ENCODE peak calls at places on chromosomes 7 and 10, in four cellular contexts. S is A549, N is IMR-90, J is K562. X is an unnamed sample.

GRCh38 chr7:28706607-28707006 is 251.5 kb downstream of the TRIL start:
- DNase-seq in N (no peak), J (no peak), S (no peak), X (no peak)

GRCh38 chr7:155002411-155003214 is at the start of gene PAXIP1:
- DNase-seq in S (peak), J (peak), N (peak), X (no peak)

GRCh38 chr10:11612004-11613001 is 853 bp upstream of the USP6NL start:
- DNase-seq in S (no peak), J (peak), N (no peak), X (no peak)

GRCh38 chr10:17088118-17088806 is 41.3 kb downstream of the CUBN start:
- DNase-seq in J (no peak), N (peak), S (peak), X (no peak)

GRCh38 chr10:70671229-70671588 is 1.1 kb upstream of the ADAMTS14 start:
- DNase-seq in J (no peak), N (no peak), S (no peak), X (no peak)

GRCh38 chr10:11907914-11908313 is 84.8 kb downstream of the PROSER2 start:
- DNase-seq in N (no peak), S (no peak), J (no peak), X (no peak)

GRCh38 chr7:36153571-36154097 is 580 bp downstream of the EEPD1 start:
- DNase-seq in S (peak), J (no peak), N (no peak), X (no peak)

GRCh38 chr10:3172081-3172445 is 519 bp downstream of the PITRM1 start:
- DNase-seq in N (peak), J (peak), S (no peak), X (no peak)

GRCh38 chr7:22723642-22724041 is 3.4 kb upstream of the IL6 start:
- DNase-seq in J (no peak), S (no peak), N (no peak), X (no peak)

GRCh38 chr10:110651044-110651958 is 7.2 kb downstream of the RBM20 start:
- DNase-seq in N (peak), S (no peak), J (peak), X (no peak)

GRCh38 chr7:32108651-32109050 is 38.4 kb upstream of the PDE1C start:
- DNase-seq in N (no peak), J (no peak), S (no peak), X (no peak)

GRCh38 chr10:116768786-116769185 is 26.4 kb upstream of the HSPA12A start:
- DNase-seq in S (no peak), N (peak), J (no peak), X (no peak)

GRCh38 chr10:91622601-91623000 is 10.3 kb downstream of the PPP1R3C start:
- DNase-seq in J (no peak), N (no peak), S (no peak), X (no peak)

GRCh38 chr7:131513245-131514061 is 43.0 kb downstream of the PODXL start:
- DNase-seq in S (peak), J (peak), N (peak), X (no peak)

GRCh38 chr10:107554351-107554750 is 389.8 kb upstream of the SORCS1 start:
- DNase-seq in S (no peak), N (no peak), J (no peak), X (no peak)

DNA sequence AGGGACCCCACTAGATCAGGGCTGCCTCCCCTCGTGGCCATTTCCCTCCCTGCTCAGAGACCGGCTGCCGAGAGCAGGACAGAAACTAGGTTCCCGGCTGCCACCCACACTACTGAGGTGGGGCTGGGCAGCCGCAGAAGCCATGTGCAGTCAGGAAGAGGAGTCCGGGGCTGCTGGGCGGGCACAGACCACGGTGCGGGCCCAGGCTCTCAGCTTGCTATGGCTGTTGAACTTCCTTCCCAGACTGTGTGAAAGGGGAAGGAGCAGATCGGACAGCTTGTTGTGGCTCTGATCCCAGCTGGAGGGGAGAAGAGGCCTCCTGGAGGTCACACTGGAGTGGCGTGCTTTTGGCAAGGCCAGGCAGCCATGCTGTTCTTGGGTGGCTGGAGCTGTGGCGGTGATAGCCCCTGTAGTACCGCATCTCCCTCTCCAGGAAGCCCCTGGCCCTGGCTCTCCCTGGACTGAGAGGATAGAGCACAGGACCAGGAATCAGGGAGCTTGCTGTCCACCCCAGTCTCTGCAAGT is 56.8 kb downstream of the HK1 start:
- DNase-seq in J (no peak), N (no peak), S (no peak), X (no peak)
- H3K4me2 ChIP-seq in J (peak), N (no peak), S (no peak), X (peak)

GRCh38 chr7:157493017-157493416 is 156.2 kb downstream of the DNAJB6 start:
- DNase-seq in S (no peak), N (no peak), J (no peak), X (no peak)

GRCh38 chr7:157487046-157487770 is 150.4 kb downstream of the DNAJB6 start:
- DNase-seq in S (no peak), N (no peak), J (no peak), X (no peak)

GRCh38 chr7:157488326-157488725 is 151.5 kb downstream of the DNAJB6 start:
- DNase-seq in J (no peak), N (no peak), S (no peak), X (no peak)

GRCh38 chr7:157488966-157489365 is 152.2 kb downstream of the DNAJB6 start:
- DNase-seq in J (no peak), S (no peak), N (no peak), X (no peak)

DNA sequence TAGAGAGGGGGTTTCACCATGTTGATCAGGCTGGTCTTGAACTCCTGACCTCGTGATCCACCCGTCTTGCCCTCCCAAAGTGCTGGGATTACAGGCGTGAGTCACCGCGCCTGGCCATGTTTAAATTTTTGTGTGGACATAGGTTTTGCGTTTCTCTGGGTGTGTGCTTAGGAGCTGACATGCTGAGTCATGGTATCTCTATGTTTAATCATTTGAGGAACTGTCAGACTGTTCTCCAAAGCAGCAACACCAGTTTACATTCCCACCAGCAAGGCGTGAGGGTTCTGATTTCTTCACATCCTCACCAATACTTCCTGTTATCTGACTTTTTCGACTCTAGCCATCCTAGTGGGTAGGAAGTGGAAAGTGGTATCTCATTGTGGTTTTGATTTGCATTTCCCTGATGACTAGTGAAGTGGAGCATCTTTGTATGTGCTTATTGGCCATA is 153.7 kb downstream of the DNAJB6 start:
- DNase-seq in J (peak), N (peak), S (peak), X (peak)
- TF ChIP-seq ELK1 in J (no peak), N (no peak), S (no peak), X (no peak)

GRCh38 chr7:100544386-100544785 is 5.4 kb downstream of the AGFG2 start:
- DNase-seq in J (no peak), S (no peak), N (no peak), X (no peak)
- H3K4me2 ChIP-seq in J (no peak), S (peak), N (no peak), X (peak)

GRCh38 chr10:34859170-34859569 is 44.1 kb upstream of the PARD3 start:
- DNase-seq in S (no peak), N (peak), J (no peak), X (no peak)
- TF ChIP-seq ELK1 in S (no peak), N (no peak), J (no peak), X (no peak)

GRCh38 chr10:33749042-33749441 is 414.6 kb upstream of the NRP1 start:
- DNase-seq in J (no peak), S (no peak), N (no peak), X (no peak)

GRCh38 chr10:33746878-33747277 is 412.4 kb upstream of the NRP1 start:
- DNase-seq in J (no peak), S (no peak), N (peak), X (no peak)

GRCh38 chr10:33746176-33746575 is 411.7 kb upstream of the NRP1 start:
- DNase-seq in J (no peak), N (no peak), S (no peak), X (no peak)

DNA sequence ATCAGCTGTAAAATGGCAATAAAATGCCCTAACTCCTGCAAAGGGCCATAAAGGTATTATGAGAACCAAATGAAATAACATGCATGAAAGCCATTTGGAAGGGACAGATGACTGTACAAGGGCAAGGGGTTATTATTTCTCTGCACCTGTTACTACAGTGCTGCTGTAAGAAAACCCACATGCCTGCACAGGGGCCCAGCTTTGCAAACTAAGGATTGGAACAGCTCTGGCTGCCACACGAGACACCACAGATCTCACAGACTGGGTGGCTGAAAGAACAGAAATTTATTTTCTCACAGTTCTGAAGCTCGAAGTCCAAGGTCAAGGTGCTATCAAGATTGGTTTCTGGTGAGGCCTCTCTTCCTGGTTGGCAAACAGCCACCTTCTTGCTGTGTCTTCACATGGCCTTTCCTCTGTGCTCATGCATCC is 409.0 kb upstream of the NRP1 start:
- DNase-seq in N (no peak), S (no peak), J (no peak), X (peak)
- H3K4me2 ChIP-seq in N (no peak), S (no peak), J (no peak), X (no peak)

GRCh38 chr7:777679-778078 is 50.6 kb upstream of the PRKAR1B start:
- DNase-seq in J (no peak), S (no peak), N (no peak), X (no peak)

GRCh38 chr7:780056-780455 is 52.2 kb upstream of the SUN1 start:
- DNase-seq in S (no peak), J (no peak), N (no peak), X (no peak)

GRCh38 chr7:778271-778967 is 51.3 kb upstream of the PRKAR1B start:
- DNase-seq in N (peak), J (no peak), S (no peak), X (no peak)

GRCh38 chr7:779480-779879 is 52.4 kb upstream of the PRKAR1B start:
- DNase-seq in J (no peak), N (no peak), S (no peak), X (no peak)

GRCh38 chr7:778968-779451 is 51.9 kb upstream of the PRKAR1B start:
- DNase-seq in N (no peak), J (no peak), S (no peak), X (no peak)
- TF ChIP-seq ELK1 in N (no peak), J (no peak), S (no peak), X (no peak)

X was measured in GM12878.